ENCODE peak calls at places on chromosomes 1 and 21, in four cellular contexts. One of them, this sample, is unnamed.

GRCh38 chr1:154157520-154158306 is 2.8 kb upstream of the NUP210L start:
- DNase-seq in activated T-cell treated with anti-CD3 and anti-CD28 coated beads for 48 hours: peak; percentile 52
- DNase-seq in AML-193: peak; percentile 88
- DNase-seq in BJ: no peak
- DNase-seq in this sample: no peak

GRCh38 chr21:34100789-34101188 is 27.4 kb downstream of the MRPS6 start:
- DNase-seq in BJ: no peak
- DNase-seq in activated T-cell treated with anti-CD3 and anti-CD28 coated beads for 48 hours: no peak
- DNase-seq in AML-193: no peak
- DNase-seq in this sample: no peak

GRCh38 chr1:117595993-117596720 is 9.7 kb upstream of the TENT5C start:
- DNase-seq in BJ: no peak
- DNase-seq in activated T-cell treated with anti-CD3 and anti-CD28 coated beads for 48 hours: no peak
- DNase-seq in AML-193: peak; percentile 59
- DNase-seq in this sample: no peak

GRCh38 chr1:108200627-108201106 is 524 bp upstream of the SLC25A24 start:
- DNase-seq in activated T-cell treated with anti-CD3 and anti-CD28 coated beads for 48 hours: no peak
- DNase-seq in AML-193: peak; percentile 56
- DNase-seq in BJ: no peak
- DNase-seq in this sample: peak; percentile 64

GRCh38 chr1:33634806-33635205 is 162.4 kb downstream of the ZSCAN20 start:
- DNase-seq in BJ: no peak
- DNase-seq in activated T-cell treated with anti-CD3 and anti-CD28 coated beads for 48 hours: no peak
- DNase-seq in AML-193: no peak
- DNase-seq in this sample: no peak

GRCh38 chr1:180522204-180522497 is 19.8 kb upstream of the ACBD6 start:
- DNase-seq in BJ: no peak
- DNase-seq in activated T-cell treated with anti-CD3 and anti-CD28 coated beads for 48 hours: no peak
- DNase-seq in AML-193: no peak
- DNase-seq in this sample: no peak

GRCh38 chr1:6688001-6688400 is 13.6 kb downstream of the DNAJC11 start:
- DNase-seq in activated T-cell treated with anti-CD3 and anti-CD28 coated beads for 48 hours: no peak
- DNase-seq in BJ: no peak
- DNase-seq in AML-193: no peak
- DNase-seq in this sample: no peak

GRCh38 chr1:16905112-16905855 is 9.5 kb downstream of the RNU1-2 start:
- DNase-seq in AML-193: peak; percentile 94
- DNase-seq in BJ: peak; percentile 65
- DNase-seq in activated T-cell treated with anti-CD3 and anti-CD28 coated beads for 48 hours: no peak
- DNase-seq in this sample: peak; percentile 93

GRCh38 chr21:32411366-32412161 is 942 bp upstream of the EVA1C start:
- DNase-seq in AML-193: no peak
- DNase-seq in activated T-cell treated with anti-CD3 and anti-CD28 coated beads for 48 hours: peak; percentile 69
- DNase-seq in BJ: no peak
- DNase-seq in this sample: peak; percentile 67

GRCh38 chr1:7006996-7007871 is 222.0 kb downstream of the CAMTA1 start:
- DNase-seq in activated T-cell treated with anti-CD3 and anti-CD28 coated beads for 48 hours: no peak
- DNase-seq in AML-193: no peak
- DNase-seq in BJ: no peak
- DNase-seq in this sample: no peak

GRCh38 chr1:160578694-160579191 is 553 bp downstream of the CD84 start:
- DNase-seq in AML-193: no peak
- DNase-seq in BJ: no peak
- DNase-seq in activated T-cell treated with anti-CD3 and anti-CD28 coated beads for 48 hours: no peak
- DNase-seq in this sample: no peak

GRCh38 chr1:171345536-171345935 is 31.6 kb downstream of the FMO4 start:
- DNase-seq in activated T-cell treated with anti-CD3 and anti-CD28 coated beads for 48 hours: no peak
- DNase-seq in AML-193: no peak
- DNase-seq in BJ: no peak
- DNase-seq in this sample: no peak

GRCh38 chr1:230355128-230355527 is 71.0 kb downstream of the PGBD5 start:
- DNase-seq in BJ: no peak
- DNase-seq in activated T-cell treated with anti-CD3 and anti-CD28 coated beads for 48 hours: no peak
- DNase-seq in AML-193: no peak
- DNase-seq in this sample: no peak

GRCh38 chr1:116152950-116153691 is 41.9 kb downstream of the MAB21L3 start:
- DNase-seq in activated T-cell treated with anti-CD3 and anti-CD28 coated beads for 48 hours: no peak
- DNase-seq in BJ: no peak
- DNase-seq in AML-193: no peak
- DNase-seq in this sample: no peak

GRCh38 chr21:42534361-42534900 is 20.8 kb downstream of the SLC37A1 start:
- DNase-seq in activated T-cell treated with anti-CD3 and anti-CD28 coated beads for 48 hours: no peak
- DNase-seq in BJ: no peak
- DNase-seq in AML-193: no peak
- DNase-seq in this sample: peak; percentile 66

GRCh38 chr1:43366601-43367025 is 1.2 kb downstream of the ELOVL1 start:
- DNase-seq in BJ: no peak
- DNase-seq in AML-193: no peak
- DNase-seq in activated T-cell treated with anti-CD3 and anti-CD28 coated beads for 48 hours: no peak
- DNase-seq in this sample: no peak

GRCh38 chr1:206472454-206472853 is 2.2 kb downstream of the IKBKE start:
- DNase-seq in BJ: no peak
- DNase-seq in AML-193: peak; percentile 80
- DNase-seq in activated T-cell treated with anti-CD3 and anti-CD28 coated beads for 48 hours: no peak
- DNase-seq in this sample: no peak

GRCh38 chr1:112012823-112013222 is 23.4 kb upstream of the KCND3 start:
- DNase-seq in BJ: no peak
- DNase-seq in activated T-cell treated with anti-CD3 and anti-CD28 coated beads for 48 hours: no peak
- DNase-seq in AML-193: no peak
- DNase-seq in this sample: no peak

GRCh38 chr1:41423511-41424191 is 60.8 kb downstream of the EDN2 start:
- DNase-seq in BJ: no peak
- DNase-seq in activated T-cell treated with anti-CD3 and anti-CD28 coated beads for 48 hours: no peak
- DNase-seq in AML-193: no peak
- DNase-seq in this sample: no peak

GRCh38 chr1:103496014-103496635 is 29.4 kb upstream of the RNPC3 start:
- DNase-seq in activated T-cell treated with anti-CD3 and anti-CD28 coated beads for 48 hours: no peak
- DNase-seq in BJ: peak; percentile 21
- DNase-seq in AML-193: no peak
- DNase-seq in this sample: no peak

GRCh38 chr1:34889705-34890104 is 30.2 kb upstream of the SMIM12 start:
- DNase-seq in BJ: no peak
- DNase-seq in activated T-cell treated with anti-CD3 and anti-CD28 coated beads for 48 hours: no peak
- DNase-seq in AML-193: no peak
- DNase-seq in this sample: no peak

GRCh38 chr1:201551877-201552731 is 13.2 kb downstream of the NAV1 start:
- DNase-seq in BJ: peak; percentile 70
- DNase-seq in activated T-cell treated with anti-CD3 and anti-CD28 coated beads for 48 hours: no peak
- DNase-seq in AML-193: peak; percentile 4
- DNase-seq in this sample: peak; percentile 96

GRCh38 chr1:59230622-59231021 is 66.3 kb upstream of the FGGY start:
- DNase-seq in activated T-cell treated with anti-CD3 and anti-CD28 coated beads for 48 hours: no peak
- DNase-seq in AML-193: no peak
- DNase-seq in BJ: no peak
- DNase-seq in this sample: no peak

GRCh38 chr1:28341591-28341990 is 12.8 kb downstream of the MED18 start:
- DNase-seq in BJ: no peak
- DNase-seq in activated T-cell treated with anti-CD3 and anti-CD28 coated beads for 48 hours: no peak
- DNase-seq in AML-193: no peak
- DNase-seq in this sample: no peak

GRCh38 chr1:198918920-198919319 is 280.1 kb downstream of the PTPRC start:
- DNase-seq in BJ: no peak
- DNase-seq in activated T-cell treated with anti-CD3 and anti-CD28 coated beads for 48 hours: no peak
- DNase-seq in AML-193: no peak
- DNase-seq in this sample: no peak

GRCh38 chr1:23436520-23437354 is 12.2 kb upstream of the TCEA3 start:
- DNase-seq in activated T-cell treated with anti-CD3 and anti-CD28 coated beads for 48 hours: peak; percentile 34
- DNase-seq in BJ: no peak
- DNase-seq in AML-193: no peak
- DNase-seq in this sample: no peak

GRCh38 chr21:36828208-36828607 is 129.3 kb downstream of the SIM2 start:
- DNase-seq in activated T-cell treated with anti-CD3 and anti-CD28 coated beads for 48 hours: no peak
- DNase-seq in AML-193: no peak
- DNase-seq in BJ: no peak
- DNase-seq in this sample: no peak

GRCh38 chr1:156118175-156118868 is 3.8 kb downstream of the LMNA start:
- DNase-seq in BJ: no peak
- DNase-seq in activated T-cell treated with anti-CD3 and anti-CD28 coated beads for 48 hours: no peak
- DNase-seq in AML-193: no peak
- DNase-seq in this sample: no peak

GRCh38 chr1:1320666-1321448 is 3.6 kb downstream of the INTS11 start:
- DNase-seq in BJ: no peak
- DNase-seq in activated T-cell treated with anti-CD3 and anti-CD28 coated beads for 48 hours: no peak
- DNase-seq in AML-193: no peak
- DNase-seq in this sample: no peak

GRCh38 chr21:38747796-38748195 is 57.9 kb upstream of the ETS2 start:
- DNase-seq in BJ: no peak
- DNase-seq in AML-193: no peak
- DNase-seq in activated T-cell treated with anti-CD3 and anti-CD28 coated beads for 48 hours: no peak
- DNase-seq in this sample: no peak

GRCh38 chr1:201553496-201554166 is 14.7 kb downstream of the NAV1 start:
- DNase-seq in AML-193: no peak
- DNase-seq in BJ: no peak
- DNase-seq in activated T-cell treated with anti-CD3 and anti-CD28 coated beads for 48 hours: no peak
- DNase-seq in this sample: no peak

GRCh38 chr1:201739054-201739453 is 89.9 kb upstream of the IPO9 start:
- DNase-seq in AML-193: no peak
- DNase-seq in BJ: no peak
- DNase-seq in activated T-cell treated with anti-CD3 and anti-CD28 coated beads for 48 hours: no peak
- DNase-seq in this sample: no peak

GRCh38 chr1:179036844-179037465 is 11.3 kb downstream of the FAM20B start:
- DNase-seq in AML-193: no peak
- DNase-seq in BJ: no peak
- DNase-seq in activated T-cell treated with anti-CD3 and anti-CD28 coated beads for 48 hours: no peak
- DNase-seq in this sample: no peak

GRCh38 chr1:9182784-9183257 is 51.8 kb upstream of the H6PD start:
- DNase-seq in BJ: no peak
- DNase-seq in AML-193: no peak
- DNase-seq in activated T-cell treated with anti-CD3 and anti-CD28 coated beads for 48 hours: no peak
- DNase-seq in this sample: no peak

GRCh38 chr1:167695150-167695549 is 26.6 kb upstream of the MPZL1 start:
- DNase-seq in AML-193: peak; percentile 29
- DNase-seq in activated T-cell treated with anti-CD3 and anti-CD28 coated beads for 48 hours: no peak
- DNase-seq in BJ: no peak
- DNase-seq in this sample: no peak

GRCh38 chr1:59360729-59361128 is 63.8 kb downstream of the FGGY start:
- DNase-seq in AML-193: no peak
- DNase-seq in activated T-cell treated with anti-CD3 and anti-CD28 coated beads for 48 hours: no peak
- DNase-seq in BJ: no peak
- DNase-seq in this sample: no peak

GRCh38 chr1:23796466-23797271 is 3.9 kb downstream of the GALE start:
- DNase-seq in BJ: no peak
- DNase-seq in AML-193: no peak
- DNase-seq in activated T-cell treated with anti-CD3 and anti-CD28 coated beads for 48 hours: no peak
- DNase-seq in this sample: no peak